ENCODE peak calls at places on chromosomes 12 and 14, in eight cellular contexts. G, H, K, T, I, R, C and U are unnamed samples.

GRCh38 chr14:30610719-30611388 is 11.3 kb upstream of the SCFD1 start:
- DNase-seq in G (no peak), I (no peak), C (peak; percentile 67), R (no peak), H (no peak), T (no peak), K (peak; percentile 70), U (no peak)

GRCh38 chr12:124804011-124804621 is 59.5 kb downstream of the SCARB1 start:
- DNase-seq in R (peak; percentile 63), I (no peak), G (peak; percentile 17), C (peak; percentile 23), T (no peak), H (no peak), K (peak; percentile 67), U (no peak)

GRCh38 chr14:100129161-100129589 is 30.3 kb downstream of the DEGS2 start:
- DNase-seq in I (no peak), R (no peak), C (no peak), T (no peak), K (no peak), G (no peak), H (no peak), U (peak; percentile 8)

GRCh38 chr12:120775862-120776552 is 50.4 kb downstream of the ACADS start:
- DNase-seq in H (no peak), K (no peak), G (no peak), T (no peak), R (no peak), C (no peak), I (no peak), U (no peak)

GRCh38 chr12:52358575-52359350 is 8.5 kb downstream of the KRT85 start:
- DNase-seq in G (no peak), R (peak; percentile 45), T (no peak), C (no peak), K (no peak), H (no peak), I (no peak), U (no peak)

GRCh38 chr12:69501154-69501895 is 31.1 kb downstream of the FRS2 start:
- DNase-seq in R (no peak), C (no peak), I (no peak), T (no peak), H (no peak), K (no peak), G (no peak), U (no peak)

GRCh38 chr12:106841471-106842302 is 67.2 kb downstream of the RIC8B start:
- DNase-seq in G (no peak), H (peak; percentile 38), T (no peak), R (no peak), K (peak; percentile 23), C (peak; percentile 37), I (peak; percentile 6), U (peak; percentile 8)

GRCh38 chr14:71143391-71144290 is 236.4 kb downstream of the PCNX1 start:
- DNase-seq in G (no peak), K (no peak), C (no peak), H (no peak), T (no peak), R (no peak), I (peak; percentile 10), U (no peak)

GRCh38 chr12:50985322-50985721 is 33.0 kb downstream of the HIGD1C start:
- DNase-seq in K (no peak), T (no peak), H (no peak), G (no peak), R (no peak), I (no peak), C (no peak), U (peak; percentile 53)

GRCh38 chr14:55948399-55948798 is 169.8 kb upstream of the PELI2 start:
- DNase-seq in H (no peak), C (no peak), R (no peak), G (no peak), T (no peak), K (no peak), I (no peak), U (no peak)

GRCh38 chr12:29692237-29692636 is 91.5 kb downstream of the TMTC1 start:
- DNase-seq in H (no peak), T (no peak), C (no peak), I (no peak), K (no peak), G (no peak), R (no peak), U (no peak)
- H3K4me3 ChIP-seq in H (no peak overlapping the region), T (no peak overlapping the region), C (no peak overlapping the region), I (no peak overlapping the region), K (no peak overlapping the region), G (no peak overlapping the region), R (no peak overlapping the region), U (no peak overlapping the region)

DNA sequence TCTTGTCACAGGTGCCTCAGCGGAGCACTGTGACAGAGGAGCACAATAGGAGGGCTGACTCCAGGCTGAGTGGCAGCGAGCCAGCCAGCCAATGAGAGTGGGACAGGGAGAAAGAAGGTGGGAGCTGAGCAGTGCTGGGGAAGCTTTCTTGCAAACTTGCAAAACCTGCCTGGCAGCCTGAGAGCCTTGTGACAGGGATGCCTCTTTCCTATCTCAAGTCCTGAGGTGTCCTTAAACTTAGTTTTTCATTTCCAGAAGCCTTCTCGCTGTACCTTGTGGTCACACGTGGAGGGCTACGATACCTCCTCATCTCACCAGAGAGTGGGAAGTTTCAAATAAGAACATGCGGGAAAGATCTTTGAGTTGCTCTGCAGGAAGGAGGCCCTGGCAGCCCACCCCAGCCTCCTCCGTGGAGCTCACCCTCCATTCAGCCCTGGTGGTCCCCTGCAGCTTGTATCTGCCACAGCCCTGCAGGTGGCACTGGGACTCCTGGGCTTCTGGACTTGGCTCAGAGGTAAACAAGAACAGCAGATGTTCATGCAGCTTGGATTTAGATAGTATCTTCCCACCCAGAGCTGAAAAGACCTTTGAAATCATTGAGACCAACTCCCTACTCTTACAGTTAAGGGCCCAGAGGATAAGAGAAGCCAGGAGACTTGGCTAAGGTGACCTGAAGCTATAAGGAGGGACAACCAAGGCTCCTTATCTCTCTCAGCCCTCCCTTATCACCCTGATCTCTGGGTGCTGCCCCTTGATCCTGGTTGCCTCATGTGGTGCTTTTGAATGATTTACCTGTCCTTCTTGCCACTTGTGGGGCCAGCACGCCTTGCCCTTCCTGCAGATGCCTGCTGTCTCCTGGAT is 153.5 kb upstream of the MAX start:
- DNase-seq in K (peak; percentile 77), I (no peak), H (no peak), R (peak; percentile 91), G (no peak), C (no peak), T (no peak), U (no peak)
- H3K4me3 ChIP-seq in K (no peak overlapping the region), I (no peak overlapping the region), H (no peak overlapping the region), R (no peak overlapping the region), G (no peak overlapping the region), C (no peak overlapping the region), T (no peak overlapping the region), U (no peak overlapping the region)

GRCh38 chr12:121782616-121782966 is 10.9 kb downstream of the RHOF start:
- DNase-seq in C (no peak), K (no peak), G (no peak), R (no peak), T (no peak), I (no peak), H (no peak), U (no peak)
- H3K4me3 ChIP-seq in C (no peak overlapping the region), K (no peak overlapping the region), G (no peak overlapping the region), R (no peak overlapping the region), T (no peak overlapping the region), I (no peak overlapping the region), H (no peak overlapping the region), U (no peak overlapping the region)

DNA sequence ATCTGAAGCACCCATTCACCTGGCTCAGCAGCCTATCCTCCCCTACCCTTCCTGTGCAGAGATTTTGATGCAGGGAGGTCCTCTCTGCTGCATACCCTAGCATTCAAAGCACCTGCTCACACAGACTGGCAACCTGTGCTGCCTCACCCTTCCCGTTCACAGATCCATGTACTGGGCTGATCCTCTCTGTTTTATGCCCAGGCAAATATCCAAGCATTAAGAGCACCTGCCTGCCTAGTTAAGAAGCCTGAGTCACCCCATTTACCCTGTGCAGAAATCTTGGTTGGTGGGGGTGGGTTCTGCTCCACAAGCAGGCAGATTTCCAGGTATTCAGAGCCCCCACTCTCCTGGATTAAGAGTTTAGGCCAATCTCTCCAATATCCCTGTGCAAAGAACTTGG is 8.4 kb downstream of the TAS2R13 start:
- DNase-seq in G (no peak), T (no peak), I (no peak), H (no peak), R (no peak), K (no peak), C (no peak), U (no peak)
- H3K4me3 ChIP-seq in G (no peak overlapping the region), T (no peak overlapping the region), I (no peak overlapping the region), H (no peak overlapping the region), R (no peak overlapping the region), K (no peak overlapping the region), C (no peak overlapping the region), U (no peak overlapping the region)

GRCh38 chr14:89399594-89400068 is 17.4 kb downstream of the FOXN3 start:
- DNase-seq in C (peak; percentile 69), G (no peak), K (no peak), R (no peak), H (peak; percentile 17), T (no peak), I (no peak), U (peak; percentile 35)

GRCh38 chr14:89397569-89397968 is 19.5 kb downstream of the FOXN3 start:
- DNase-seq in T (no peak), G (no peak), K (no peak), C (no peak), I (no peak), R (no peak), H (no peak), U (no peak)

GRCh38 chr14:89401241-89401640 is 15.8 kb downstream of the FOXN3 start:
- DNase-seq in I (no peak), H (no peak), C (no peak), R (no peak), K (no peak), T (no peak), G (no peak), U (no peak)

GRCh38 chr14:89400529-89400928 is 16.5 kb downstream of the FOXN3 start:
- DNase-seq in R (no peak), I (no peak), C (no peak), K (no peak), T (no peak), G (no peak), H (no peak), U (no peak)

DNA sequence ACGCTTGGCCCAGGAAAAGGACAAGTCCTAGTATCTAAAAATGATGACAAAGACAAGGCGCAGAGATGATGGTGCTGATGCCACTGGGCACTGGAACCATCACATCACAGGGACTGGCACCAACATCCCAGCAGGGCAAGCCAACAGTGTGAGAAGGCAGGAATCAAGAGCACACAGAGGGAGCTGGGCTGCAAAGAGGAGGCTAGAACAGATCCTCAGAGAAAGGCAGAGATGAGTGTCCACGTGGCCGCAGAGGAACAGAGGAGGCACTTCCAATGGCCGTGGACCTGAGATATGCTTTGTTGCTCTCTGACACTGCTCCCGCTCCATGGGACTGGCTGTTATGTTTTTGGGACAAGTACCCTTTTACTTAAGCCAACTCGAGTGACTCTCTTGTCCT is 17.9 kb downstream of the FOXN3 start:
- DNase-seq in C (no peak), H (no peak), T (no peak), G (no peak), R (no peak), I (no peak), K (no peak), U (no peak)
- H3K4me3 ChIP-seq in C (no peak overlapping the region), H (no peak overlapping the region), T (no peak overlapping the region), G (no peak overlapping the region), R (no peak overlapping the region), I (no peak overlapping the region), K (no peak overlapping the region), U (no peak overlapping the region)